ENCODE peak calls at places on chromosomes 7 and 10, in seven cellular contexts. One of them, this sample, is unnamed.
A peak's percentile ranks its signal among the peaks of the same experiment; 100 is the strongest.

GRCh38 chr7:46123-46829 is 146.1 kb upstream of the FAM20C start:
- DNase-seq in Caco-2: peak; percentile 12
- DNase-seq in spleen: peak; percentile 52
- DNase-seq in brain microvascular endothelial cell: no peak
- DNase-seq in CD8-positive, alpha-beta T cell: no peak
- DNase-seq in hepatocyte: no peak
- DNase-seq in ascending aorta: peak; percentile 4
- DNase-seq in this sample: no peak

GRCh38 chr10:90650858-90651257 is 207.0 kb downstream of the HTR7 start:
- DNase-seq in ascending aorta: no peak
- DNase-seq in Caco-2: no peak
- DNase-seq in hepatocyte: no peak
- DNase-seq in brain microvascular endothelial cell: no peak
- DNase-seq in CD8-positive, alpha-beta T cell: no peak
- DNase-seq in spleen: no peak
- DNase-seq in this sample: no peak

GRCh38 chr7:92834661-92835139 is 1.7 kb downstream of the CDK6 start:
- DNase-seq in CD8-positive, alpha-beta T cell: no peak
- DNase-seq in brain microvascular endothelial cell: no peak
- DNase-seq in ascending aorta: no peak
- DNase-seq in spleen: no peak
- DNase-seq in Caco-2: peak; percentile 54
- DNase-seq in hepatocyte: peak; percentile 44
- DNase-seq in this sample: peak; percentile 17

GRCh38 chr7:100623951-100624824 is 11.8 kb downstream of the MOSPD3 start:
- DNase-seq in Caco-2: no peak
- DNase-seq in CD8-positive, alpha-beta T cell: no peak
- DNase-seq in hepatocyte: no peak
- DNase-seq in spleen: no peak
- DNase-seq in ascending aorta: no peak
- DNase-seq in brain microvascular endothelial cell: no peak
- DNase-seq in this sample: no peak

GRCh38 chr7:38398725-38399321 is 125.4 kb upstream of the TARP start:
- DNase-seq in Caco-2: no peak
- DNase-seq in hepatocyte: peak; percentile 69
- DNase-seq in ascending aorta: no peak
- DNase-seq in CD8-positive, alpha-beta T cell: peak; percentile 35
- DNase-seq in spleen: peak; percentile 91
- DNase-seq in brain microvascular endothelial cell: peak; percentile 37
- DNase-seq in this sample: peak; percentile 72

GRCh38 chr7:1531263-1531978 is 919 bp downstream of the MAFK start:
- DNase-seq in hepatocyte: peak; percentile 54
- DNase-seq in brain microvascular endothelial cell: no peak
- DNase-seq in ascending aorta: no peak
- DNase-seq in Caco-2: no peak
- DNase-seq in CD8-positive, alpha-beta T cell: no peak
- DNase-seq in spleen: peak; percentile 93
- DNase-seq in this sample: no peak

GRCh38 chr7:138089080-138089901 is 13.0 kb downstream of the AKR1D1 start:
- DNase-seq in hepatocyte: peak; percentile 36
- DNase-seq in Caco-2: no peak
- DNase-seq in brain microvascular endothelial cell: peak; percentile 21
- DNase-seq in CD8-positive, alpha-beta T cell: no peak
- DNase-seq in ascending aorta: no peak
- DNase-seq in spleen: no peak
- DNase-seq in this sample: no peak

GRCh38 chr10:132774905-132775863 is 10.8 kb downstream of the NKX6-2 start:
- DNase-seq in Caco-2: no peak
- DNase-seq in ascending aorta: no peak
- DNase-seq in CD8-positive, alpha-beta T cell: no peak
- DNase-seq in brain microvascular endothelial cell: no peak
- DNase-seq in hepatocyte: peak; percentile 64
- DNase-seq in spleen: no peak
- DNase-seq in this sample: no peak

GRCh38 chr10:18713077-18713476 is 53.8 kb downstream of the ARL5B start:
- DNase-seq in brain microvascular endothelial cell: peak; percentile 63
- DNase-seq in ascending aorta: no peak
- DNase-seq in spleen: no peak
- DNase-seq in Caco-2: no peak
- DNase-seq in hepatocyte: peak; percentile 70
- DNase-seq in CD8-positive, alpha-beta T cell: no peak
- DNase-seq in this sample: peak; percentile 40

GRCh38 chr10:118101501-118101900 is 54.8 kb upstream of the RAB11FIP2 start:
- DNase-seq in hepatocyte: no peak
- DNase-seq in ascending aorta: no peak
- DNase-seq in spleen: no peak
- DNase-seq in brain microvascular endothelial cell: no peak
- DNase-seq in CD8-positive, alpha-beta T cell: no peak
- DNase-seq in Caco-2: no peak
- DNase-seq in this sample: no peak

GRCh38 chr10:3588346-3588745 is 196.7 kb downstream of the KLF6 start:
- DNase-seq in ascending aorta: no peak
- DNase-seq in Caco-2: no peak
- DNase-seq in spleen: no peak
- DNase-seq in hepatocyte: no peak
- DNase-seq in CD8-positive, alpha-beta T cell: no peak
- DNase-seq in brain microvascular endothelial cell: no peak
- DNase-seq in this sample: no peak

GRCh38 chr10:97575101-97575668 is 2.6 kb downstream of the ANKRD2 start:
- DNase-seq in spleen: peak; percentile 45
- DNase-seq in brain microvascular endothelial cell: no peak
- DNase-seq in CD8-positive, alpha-beta T cell: no peak
- DNase-seq in Caco-2: no peak
- DNase-seq in ascending aorta: no peak
- DNase-seq in hepatocyte: no peak
- DNase-seq in this sample: no peak

GRCh38 chr7:18494821-18495408 is 634 bp upstream of the HDAC9 start:
- DNase-seq in brain microvascular endothelial cell: peak; percentile 75
- DNase-seq in spleen: no peak
- DNase-seq in ascending aorta: no peak
- DNase-seq in Caco-2: no peak
- DNase-seq in hepatocyte: no peak
- DNase-seq in CD8-positive, alpha-beta T cell: no peak
- DNase-seq in this sample: no peak

GRCh38 chr10:7340179-7340874 is 70.5 kb downstream of the SFMBT2 start:
- DNase-seq in hepatocyte: no peak
- DNase-seq in brain microvascular endothelial cell: no peak
- DNase-seq in CD8-positive, alpha-beta T cell: no peak
- DNase-seq in ascending aorta: no peak
- DNase-seq in Caco-2: no peak
- DNase-seq in spleen: no peak
- DNase-seq in this sample: no peak

DNA sequence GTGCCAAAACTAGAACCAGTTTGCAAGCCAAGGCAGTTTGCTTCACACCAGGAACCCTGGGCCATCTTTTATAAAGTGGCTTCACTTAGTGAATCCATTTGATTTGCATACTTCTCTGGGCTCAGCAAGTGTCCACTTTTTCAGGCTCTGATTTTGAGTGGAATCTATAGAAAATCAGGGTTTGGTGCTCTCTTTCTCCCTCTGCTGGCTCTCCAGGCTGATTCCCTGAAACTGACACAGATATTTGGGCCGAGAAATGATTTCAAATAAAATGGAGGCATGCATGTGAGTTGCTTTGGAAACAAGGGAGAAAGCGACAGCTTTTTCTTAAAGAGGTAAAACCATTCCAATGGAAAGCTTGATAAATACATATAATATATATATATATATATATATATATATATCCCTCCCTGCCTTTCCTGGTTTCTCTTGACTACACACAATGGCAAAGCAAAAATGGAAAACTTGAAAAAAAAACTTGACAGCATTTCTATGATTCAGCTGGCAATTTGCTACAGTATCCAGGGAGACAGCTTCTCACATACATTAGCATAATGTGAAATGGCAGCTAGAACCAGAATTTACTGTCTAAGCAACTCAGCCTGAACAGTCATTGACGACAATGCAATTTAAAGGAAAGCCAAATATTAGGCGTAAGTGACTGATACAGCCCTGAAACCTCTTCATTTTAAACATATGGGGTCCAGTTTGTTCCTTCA is 188.4 kb downstream of the TMEM178B start:
- DNase-seq in ascending aorta: no peak
- DNase-seq in CD8-positive, alpha-beta T cell: no peak
- DNase-seq in spleen: no peak
- DNase-seq in brain microvascular endothelial cell: peak; percentile 4
- DNase-seq in Caco-2: no peak
- DNase-seq in hepatocyte: no peak
- DNase-seq in this sample: no peak
- TF ChIP-seq CTCF in ascending aorta: no peak
- TF ChIP-seq CTCF in CD8-positive, alpha-beta T cell: no peak
- TF ChIP-seq CTCF in spleen: no peak
- TF ChIP-seq CTCF in brain microvascular endothelial cell: peak; percentile 64
- TF ChIP-seq CTCF in Caco-2: peak; percentile 60
- TF ChIP-seq CTCF in hepatocyte: peak; percentile 37
- TF ChIP-seq CTCF in this sample: no peak

GRCh38 chr7:45176886-45177731 is 19.5 kb downstream of the RAMP3 start:
- DNase-seq in ascending aorta: no peak
- DNase-seq in Caco-2: peak; percentile 27
- DNase-seq in brain microvascular endothelial cell: no peak
- DNase-seq in spleen: peak; percentile 63
- DNase-seq in CD8-positive, alpha-beta T cell: no peak
- DNase-seq in hepatocyte: no peak
- DNase-seq in this sample: no peak

GRCh38 chr7:45180084-45180986 is 22.7 kb downstream of the RAMP3 start:
- DNase-seq in CD8-positive, alpha-beta T cell: no peak
- DNase-seq in spleen: peak; percentile 58
- DNase-seq in hepatocyte: no peak
- DNase-seq in ascending aorta: no peak
- DNase-seq in brain microvascular endothelial cell: no peak
- DNase-seq in Caco-2: peak; percentile 18
- DNase-seq in this sample: no peak

GRCh38 chr7:45177801-45178200 is 20.2 kb downstream of the RAMP3 start:
- DNase-seq in hepatocyte: no peak
- DNase-seq in ascending aorta: no peak
- DNase-seq in brain microvascular endothelial cell: no peak
- DNase-seq in Caco-2: peak; percentile 21
- DNase-seq in spleen: peak; percentile 74
- DNase-seq in CD8-positive, alpha-beta T cell: no peak
- DNase-seq in this sample: no peak

GRCh38 chr7:45179666-45180065 is 22.1 kb downstream of the RAMP3 start:
- DNase-seq in brain microvascular endothelial cell: no peak
- DNase-seq in ascending aorta: no peak
- DNase-seq in Caco-2: no peak
- DNase-seq in CD8-positive, alpha-beta T cell: no peak
- DNase-seq in hepatocyte: no peak
- DNase-seq in spleen: peak; percentile 20
- DNase-seq in this sample: no peak

DNA sequence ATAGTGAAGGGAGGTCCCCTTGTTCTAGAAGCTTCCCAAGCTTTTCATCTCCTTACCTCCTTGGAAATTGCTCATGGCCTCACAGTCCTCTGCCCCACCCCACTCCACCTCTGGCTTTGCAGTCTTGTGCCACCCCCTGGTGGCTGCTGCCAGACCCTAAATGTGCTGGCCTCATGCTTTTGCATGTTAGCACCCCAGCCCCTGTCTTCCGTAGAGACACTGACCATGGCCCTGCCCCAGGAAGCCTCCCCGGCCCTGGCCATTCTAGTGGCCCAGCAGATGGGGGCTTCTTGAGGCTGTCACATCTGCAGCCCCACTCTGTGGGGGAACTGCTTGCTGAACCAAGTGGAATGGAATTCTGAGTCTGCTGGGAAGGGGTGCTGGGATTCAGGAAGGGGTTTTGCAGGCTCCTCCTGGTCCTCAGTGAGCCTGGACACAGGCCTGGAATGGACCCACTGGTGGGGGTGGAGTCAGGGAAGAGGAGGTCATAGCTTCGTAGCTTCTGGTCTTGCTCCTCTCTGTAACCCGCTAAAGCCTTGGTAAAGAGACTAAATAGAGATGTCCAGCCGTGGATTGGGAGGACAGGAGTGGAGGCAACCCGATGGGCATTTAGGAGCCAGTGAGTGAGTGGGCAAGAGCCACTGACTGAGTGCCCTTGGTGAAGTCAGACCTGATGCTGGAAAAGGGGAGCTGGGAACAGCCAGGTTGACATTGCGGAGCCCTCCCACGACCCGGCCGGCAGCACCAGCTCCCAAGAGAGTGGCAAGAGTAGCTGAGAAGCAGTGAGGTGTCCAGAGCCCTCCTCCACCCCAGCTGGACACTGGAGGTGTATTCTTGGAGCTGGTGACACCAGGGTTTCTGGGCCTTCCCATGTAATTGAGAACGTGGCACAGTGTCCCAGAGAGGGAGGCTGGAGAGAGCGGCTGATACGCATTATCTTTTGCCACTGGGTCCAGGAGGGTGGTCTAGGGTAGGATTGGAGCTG is 20.9 kb downstream of the RAMP3 start:
- DNase-seq in hepatocyte: no peak
- DNase-seq in spleen: peak; percentile 54
- DNase-seq in Caco-2: peak; percentile 38
- DNase-seq in CD8-positive, alpha-beta T cell: no peak
- DNase-seq in ascending aorta: no peak
- DNase-seq in brain microvascular endothelial cell: no peak
- DNase-seq in this sample: peak; percentile 35
- TF ChIP-seq CTCF in hepatocyte: no peak
- TF ChIP-seq CTCF in spleen: no peak
- TF ChIP-seq CTCF in Caco-2: peak; percentile 48
- TF ChIP-seq CTCF in CD8-positive, alpha-beta T cell: no peak
- TF ChIP-seq CTCF in ascending aorta: no peak
- TF ChIP-seq CTCF in brain microvascular endothelial cell: peak; percentile 37
- TF ChIP-seq CTCF in this sample: peak; percentile 17

GRCh38 chr10:82267960-82268359 is 393.0 kb downstream of the NRG3 start:
- DNase-seq in CD8-positive, alpha-beta T cell: no peak
- DNase-seq in Caco-2: no peak
- DNase-seq in brain microvascular endothelial cell: no peak
- DNase-seq in hepatocyte: no peak
- DNase-seq in spleen: no peak
- DNase-seq in ascending aorta: no peak
- DNase-seq in this sample: no peak
- TF ChIP-seq CTCF in CD8-positive, alpha-beta T cell: no peak
- TF ChIP-seq CTCF in Caco-2: no peak
- TF ChIP-seq CTCF in brain microvascular endothelial cell: no peak
- TF ChIP-seq CTCF in hepatocyte: no peak
- TF ChIP-seq CTCF in spleen: no peak
- TF ChIP-seq CTCF in ascending aorta: no peak
- TF ChIP-seq CTCF in this sample: no peak

GRCh38 chr7:87506243-87507180 is 31.0 kb upstream of the ABCB4 start:
- DNase-seq in ascending aorta: no peak
- DNase-seq in CD8-positive, alpha-beta T cell: no peak
- DNase-seq in hepatocyte: no peak
- DNase-seq in Caco-2: no peak
- DNase-seq in spleen: no peak
- DNase-seq in brain microvascular endothelial cell: no peak
- DNase-seq in this sample: no peak

GRCh38 chr7:87510430-87510875 is 35.0 kb upstream of the ABCB4 start:
- DNase-seq in CD8-positive, alpha-beta T cell: no peak
- DNase-seq in hepatocyte: no peak
- DNase-seq in spleen: no peak
- DNase-seq in brain microvascular endothelial cell: no peak
- DNase-seq in Caco-2: no peak
- DNase-seq in ascending aorta: no peak
- DNase-seq in this sample: no peak

GRCh38 chr7:87505122-87505521 is 29.6 kb upstream of the ABCB4 start:
- DNase-seq in brain microvascular endothelial cell: no peak
- DNase-seq in ascending aorta: no peak
- DNase-seq in CD8-positive, alpha-beta T cell: no peak
- DNase-seq in Caco-2: no peak
- DNase-seq in spleen: no peak
- DNase-seq in hepatocyte: no peak
- DNase-seq in this sample: no peak

GRCh38 chr7:87505557-87506242 is 30.2 kb upstream of the ABCB4 start:
- DNase-seq in hepatocyte: no peak
- DNase-seq in Caco-2: no peak
- DNase-seq in brain microvascular endothelial cell: no peak
- DNase-seq in CD8-positive, alpha-beta T cell: no peak
- DNase-seq in ascending aorta: no peak
- DNase-seq in spleen: no peak
- DNase-seq in this sample: no peak

GRCh38 chr7:87507446-87507845 is 32.0 kb upstream of the ABCB4 start:
- DNase-seq in ascending aorta: no peak
- DNase-seq in brain microvascular endothelial cell: no peak
- DNase-seq in spleen: no peak
- DNase-seq in Caco-2: no peak
- DNase-seq in hepatocyte: no peak
- DNase-seq in CD8-positive, alpha-beta T cell: no peak
- DNase-seq in this sample: no peak
- TF ChIP-seq CTCF in ascending aorta: no peak
- TF ChIP-seq CTCF in brain microvascular endothelial cell: peak; percentile 40
- TF ChIP-seq CTCF in spleen: no peak
- TF ChIP-seq CTCF in Caco-2: peak; percentile 37
- TF ChIP-seq CTCF in hepatocyte: no peak
- TF ChIP-seq CTCF in CD8-positive, alpha-beta T cell: no peak
- TF ChIP-seq CTCF in this sample: no peak

This sample was measured in Calu3.